ENCODE peak calls at places on chromosomes 12 and 14, in eight cellular contexts. One of them, this sample, is unnamed.

GRCh38 chr14:35332517-35333346 is 40.5 kb downstream of the PSMA6 start:
- DNase-seq in stimulated activated CD8-positive, alpha-beta memory T cell treated with anti-CD3 and anti-CD28 coated beads, Interleukin-2, amount 100 ng/mL, for 48 hours: no peak
- DNase-seq in naive thymus-derived CD8-positive, alpha-beta T cell: no peak
- DNase-seq in dorsolateral prefrontal cortex: no peak
- DNase-seq in AG20443: peak
- DNase-seq in CD8-positive, alpha-beta memory T cell: no peak
- DNase-seq in RCC 7860: no peak
- DNase-seq in lower lobe of right lung: no peak
- DNase-seq in this sample: no peak

GRCh38 chr14:100641274-100641860 is 54.1 kb upstream of the BEGAIN start:
- DNase-seq in lower lobe of right lung: no peak
- DNase-seq in stimulated activated CD8-positive, alpha-beta memory T cell treated with anti-CD3 and anti-CD28 coated beads, Interleukin-2, amount 100 ng/mL, for 48 hours: no peak
- DNase-seq in dorsolateral prefrontal cortex: no peak
- DNase-seq in naive thymus-derived CD8-positive, alpha-beta T cell: no peak
- DNase-seq in RCC 7860: no peak
- DNase-seq in AG20443: no peak
- DNase-seq in CD8-positive, alpha-beta memory T cell: no peak
- DNase-seq in this sample: no peak

GRCh38 chr14:66070542-66071319 is 415.4 kb upstream of the CCDC196 start:
- DNase-seq in AG20443: peak
- DNase-seq in RCC 7860: no peak
- DNase-seq in naive thymus-derived CD8-positive, alpha-beta T cell: peak
- DNase-seq in stimulated activated CD8-positive, alpha-beta memory T cell treated with anti-CD3 and anti-CD28 coated beads, Interleukin-2, amount 100 ng/mL, for 48 hours: peak
- DNase-seq in lower lobe of right lung: no peak
- DNase-seq in CD8-positive, alpha-beta memory T cell: peak
- DNase-seq in dorsolateral prefrontal cortex: no peak
- DNase-seq in this sample: peak

GRCh38 chr12:19052689-19053088 is 76.8 kb upstream of the PLEKHA5 start:
- DNase-seq in stimulated activated CD8-positive, alpha-beta memory T cell treated with anti-CD3 and anti-CD28 coated beads, Interleukin-2, amount 100 ng/mL, for 48 hours: no peak
- DNase-seq in naive thymus-derived CD8-positive, alpha-beta T cell: no peak
- DNase-seq in RCC 7860: no peak
- DNase-seq in CD8-positive, alpha-beta memory T cell: no peak
- DNase-seq in dorsolateral prefrontal cortex: no peak
- DNase-seq in AG20443: no peak
- DNase-seq in lower lobe of right lung: no peak
- DNase-seq in this sample: no peak

GRCh38 chr14:104250175-104250574 is 111.8 kb downstream of the KIF26A start:
- DNase-seq in AG20443: no peak
- DNase-seq in naive thymus-derived CD8-positive, alpha-beta T cell: no peak
- DNase-seq in dorsolateral prefrontal cortex: no peak
- DNase-seq in CD8-positive, alpha-beta memory T cell: no peak
- DNase-seq in lower lobe of right lung: peak
- DNase-seq in stimulated activated CD8-positive, alpha-beta memory T cell treated with anti-CD3 and anti-CD28 coated beads, Interleukin-2, amount 100 ng/mL, for 48 hours: no peak
- DNase-seq in RCC 7860: no peak
- DNase-seq in this sample: no peak

GRCh38 chr12:3061129-3061857 is 15.9 kb upstream of the TSPAN9 start:
- DNase-seq in RCC 7860: no peak
- DNase-seq in naive thymus-derived CD8-positive, alpha-beta T cell: no peak
- DNase-seq in lower lobe of right lung: no peak
- DNase-seq in CD8-positive, alpha-beta memory T cell: no peak
- DNase-seq in dorsolateral prefrontal cortex: peak
- DNase-seq in stimulated activated CD8-positive, alpha-beta memory T cell treated with anti-CD3 and anti-CD28 coated beads, Interleukin-2, amount 100 ng/mL, for 48 hours: no peak
- DNase-seq in AG20443: peak
- DNase-seq in this sample: peak

GRCh38 chr12:96208346-96208745 is 14.2 kb downstream of the ELK3 start:
- DNase-seq in naive thymus-derived CD8-positive, alpha-beta T cell: no peak
- DNase-seq in CD8-positive, alpha-beta memory T cell: no peak
- DNase-seq in dorsolateral prefrontal cortex: no peak
- DNase-seq in AG20443: peak
- DNase-seq in stimulated activated CD8-positive, alpha-beta memory T cell treated with anti-CD3 and anti-CD28 coated beads, Interleukin-2, amount 100 ng/mL, for 48 hours: no peak
- DNase-seq in lower lobe of right lung: no peak
- DNase-seq in RCC 7860: peak
- DNase-seq in this sample: peak

GRCh38 chr14:31935406-31935805 is 141.7 kb upstream of the ARHGAP5 start:
- DNase-seq in naive thymus-derived CD8-positive, alpha-beta T cell: no peak
- DNase-seq in CD8-positive, alpha-beta memory T cell: no peak
- DNase-seq in dorsolateral prefrontal cortex: no peak
- DNase-seq in RCC 7860: no peak
- DNase-seq in stimulated activated CD8-positive, alpha-beta memory T cell treated with anti-CD3 and anti-CD28 coated beads, Interleukin-2, amount 100 ng/mL, for 48 hours: no peak
- DNase-seq in AG20443: no peak
- DNase-seq in lower lobe of right lung: no peak
- DNase-seq in this sample: no peak

GRCh38 chr14:104112113-104112505 is 26.3 kb upstream of the KIF26A start:
- DNase-seq in CD8-positive, alpha-beta memory T cell: no peak
- DNase-seq in stimulated activated CD8-positive, alpha-beta memory T cell treated with anti-CD3 and anti-CD28 coated beads, Interleukin-2, amount 100 ng/mL, for 48 hours: no peak
- DNase-seq in AG20443: no peak
- DNase-seq in lower lobe of right lung: no peak
- DNase-seq in dorsolateral prefrontal cortex: no peak
- DNase-seq in RCC 7860: no peak
- DNase-seq in naive thymus-derived CD8-positive, alpha-beta T cell: no peak
- DNase-seq in this sample: no peak

GRCh38 chr12:130634866-130635265 is 81.2 kb downstream of the RIMBP2 start:
- DNase-seq in naive thymus-derived CD8-positive, alpha-beta T cell: no peak
- DNase-seq in AG20443: no peak
- DNase-seq in dorsolateral prefrontal cortex: no peak
- DNase-seq in lower lobe of right lung: no peak
- DNase-seq in CD8-positive, alpha-beta memory T cell: no peak
- DNase-seq in stimulated activated CD8-positive, alpha-beta memory T cell treated with anti-CD3 and anti-CD28 coated beads, Interleukin-2, amount 100 ng/mL, for 48 hours: no peak
- DNase-seq in RCC 7860: no peak
- DNase-seq in this sample: no peak

GRCh38 chr12:46154221-46154975 is 114.4 kb downstream of the SLC38A1 start:
- DNase-seq in naive thymus-derived CD8-positive, alpha-beta T cell: no peak
- DNase-seq in AG20443: peak
- DNase-seq in RCC 7860: no peak
- DNase-seq in lower lobe of right lung: no peak
- DNase-seq in dorsolateral prefrontal cortex: no peak
- DNase-seq in CD8-positive, alpha-beta memory T cell: no peak
- DNase-seq in stimulated activated CD8-positive, alpha-beta memory T cell treated with anti-CD3 and anti-CD28 coated beads, Interleukin-2, amount 100 ng/mL, for 48 hours: no peak
- DNase-seq in this sample: no peak

GRCh38 chr12:107864235-107864634 is 89.7 kb downstream of the ASCL4 start:
- DNase-seq in AG20443: no peak
- DNase-seq in dorsolateral prefrontal cortex: no peak
- DNase-seq in lower lobe of right lung: no peak
- DNase-seq in RCC 7860: no peak
- DNase-seq in stimulated activated CD8-positive, alpha-beta memory T cell treated with anti-CD3 and anti-CD28 coated beads, Interleukin-2, amount 100 ng/mL, for 48 hours: no peak
- DNase-seq in CD8-positive, alpha-beta memory T cell: no peak
- DNase-seq in naive thymus-derived CD8-positive, alpha-beta T cell: no peak
- DNase-seq in this sample: peak

GRCh38 chr12:92942905-92943304 is 13.8 kb upstream of the EEA1 start:
- DNase-seq in stimulated activated CD8-positive, alpha-beta memory T cell treated with anti-CD3 and anti-CD28 coated beads, Interleukin-2, amount 100 ng/mL, for 48 hours: no peak
- DNase-seq in lower lobe of right lung: no peak
- DNase-seq in dorsolateral prefrontal cortex: no peak
- DNase-seq in AG20443: peak
- DNase-seq in RCC 7860: no peak
- DNase-seq in CD8-positive, alpha-beta memory T cell: no peak
- DNase-seq in naive thymus-derived CD8-positive, alpha-beta T cell: no peak
- DNase-seq in this sample: no peak

GRCh38 chr14:91983571-91983970 is 36.1 kb upstream of the FBLN5 start:
- DNase-seq in lower lobe of right lung: no peak
- DNase-seq in stimulated activated CD8-positive, alpha-beta memory T cell treated with anti-CD3 and anti-CD28 coated beads, Interleukin-2, amount 100 ng/mL, for 48 hours: no peak
- DNase-seq in CD8-positive, alpha-beta memory T cell: no peak
- DNase-seq in naive thymus-derived CD8-positive, alpha-beta T cell: no peak
- DNase-seq in AG20443: no peak
- DNase-seq in RCC 7860: no peak
- DNase-seq in dorsolateral prefrontal cortex: no peak
- DNase-seq in this sample: no peak

GRCh38 chr12:5910790-5911548 is 34.1 kb downstream of the ANO2 start:
- DNase-seq in stimulated activated CD8-positive, alpha-beta memory T cell treated with anti-CD3 and anti-CD28 coated beads, Interleukin-2, amount 100 ng/mL, for 48 hours: no peak
- DNase-seq in naive thymus-derived CD8-positive, alpha-beta T cell: no peak
- DNase-seq in CD8-positive, alpha-beta memory T cell: no peak
- DNase-seq in dorsolateral prefrontal cortex: no peak
- DNase-seq in AG20443: no peak
- DNase-seq in lower lobe of right lung: no peak
- DNase-seq in RCC 7860: no peak
- DNase-seq in this sample: no peak

GRCh38 chr12:128942960-128943477 is 89.7 kb downstream of the GLT1D1 start:
- DNase-seq in dorsolateral prefrontal cortex: no peak
- DNase-seq in naive thymus-derived CD8-positive, alpha-beta T cell: no peak
- DNase-seq in CD8-positive, alpha-beta memory T cell: no peak
- DNase-seq in stimulated activated CD8-positive, alpha-beta memory T cell treated with anti-CD3 and anti-CD28 coated beads, Interleukin-2, amount 100 ng/mL, for 48 hours: no peak
- DNase-seq in RCC 7860: no peak
- DNase-seq in lower lobe of right lung: no peak
- DNase-seq in AG20443: no peak
- DNase-seq in this sample: no peak

GRCh38 chr12:50922820-50923219 is 29.5 kb upstream of the HIGD1C start:
- DNase-seq in CD8-positive, alpha-beta memory T cell: no peak
- DNase-seq in lower lobe of right lung: no peak
- DNase-seq in RCC 7860: no peak
- DNase-seq in stimulated activated CD8-positive, alpha-beta memory T cell treated with anti-CD3 and anti-CD28 coated beads, Interleukin-2, amount 100 ng/mL, for 48 hours: no peak
- DNase-seq in naive thymus-derived CD8-positive, alpha-beta T cell: no peak
- DNase-seq in dorsolateral prefrontal cortex: no peak
- DNase-seq in AG20443: peak
- DNase-seq in this sample: peak

GRCh38 chr12:67647251-67647546 is 1.3 kb upstream of the DYRK2 start:
- DNase-seq in dorsolateral prefrontal cortex: no peak
- DNase-seq in lower lobe of right lung: no peak
- DNase-seq in RCC 7860: no peak
- DNase-seq in stimulated activated CD8-positive, alpha-beta memory T cell treated with anti-CD3 and anti-CD28 coated beads, Interleukin-2, amount 100 ng/mL, for 48 hours: no peak
- DNase-seq in CD8-positive, alpha-beta memory T cell: no peak
- DNase-seq in naive thymus-derived CD8-positive, alpha-beta T cell: no peak
- DNase-seq in AG20443: no peak
- DNase-seq in this sample: no peak

GRCh38 chr14:60590907-60591510 is 58.3 kb downstream of the SIX1 start:
- DNase-seq in lower lobe of right lung: no peak
- DNase-seq in CD8-positive, alpha-beta memory T cell: no peak
- DNase-seq in naive thymus-derived CD8-positive, alpha-beta T cell: no peak
- DNase-seq in RCC 7860: no peak
- DNase-seq in dorsolateral prefrontal cortex: no peak
- DNase-seq in AG20443: peak
- DNase-seq in stimulated activated CD8-positive, alpha-beta memory T cell treated with anti-CD3 and anti-CD28 coated beads, Interleukin-2, amount 100 ng/mL, for 48 hours: no peak
- DNase-seq in this sample: no peak

This sample was measured in G401.